ENCODE peak calls at places on chromosome 16, in nine cellular contexts. One of them, this sample, is unnamed.

GRCh38 chr16:87033541-87034300 is 283.5 kb downstream of the C16orf95 start:
- DNase-seq in left ventricle myocardium inferior: peak; percentile 56
- DNase-seq in mesenchymal stem cell: no peak
- DNase-seq in HCT116: no peak
- DNase-seq in fibroblast of lung: no peak
- DNase-seq in tibial artery: no peak
- DNase-seq in GM23248: no peak
- DNase-seq in OCI-LY7: no peak
- DNase-seq in foreskin keratinocyte: no peak
- DNase-seq in this sample: no peak

GRCh38 chr16:14522617-14523135 is 107.4 kb downstream of the PARN start:
- DNase-seq in left ventricle myocardium inferior: no peak
- DNase-seq in mesenchymal stem cell: no peak
- DNase-seq in HCT116: no peak
- DNase-seq in fibroblast of lung: no peak
- DNase-seq in tibial artery: no peak
- DNase-seq in GM23248: no peak
- DNase-seq in OCI-LY7: no peak
- DNase-seq in foreskin keratinocyte: no peak
- DNase-seq in this sample: no peak

GRCh38 chr16:75591001-75591852 is 25.0 kb downstream of the GABARAPL2 start:
- DNase-seq in left ventricle myocardium inferior: peak; percentile 69
- DNase-seq in mesenchymal stem cell: peak; percentile 47
- DNase-seq in HCT116: no peak
- DNase-seq in fibroblast of lung: peak; percentile 67
- DNase-seq in tibial artery: peak; percentile 68
- DNase-seq in GM23248: peak; percentile 93
- DNase-seq in OCI-LY7: no peak
- DNase-seq in foreskin keratinocyte: no peak
- DNase-seq in this sample: peak; percentile 37

GRCh38 chr16:82360024-82360783 is 190.2 kb upstream of the MPHOSPH6 start:
- DNase-seq in left ventricle myocardium inferior: no peak
- DNase-seq in mesenchymal stem cell: no peak
- DNase-seq in HCT116: no peak
- DNase-seq in fibroblast of lung: no peak
- DNase-seq in tibial artery: no peak
- DNase-seq in GM23248: no peak
- DNase-seq in OCI-LY7: no peak
- DNase-seq in foreskin keratinocyte: no peak
- DNase-seq in this sample: no peak

GRCh38 chr16:68642436-68643064 is 2.6 kb upstream of the CDH3 start:
- DNase-seq in left ventricle myocardium inferior: no peak
- DNase-seq in mesenchymal stem cell: peak; percentile 37
- DNase-seq in HCT116: no peak
- DNase-seq in fibroblast of lung: no peak
- DNase-seq in tibial artery: no peak
- DNase-seq in GM23248: peak; percentile 52
- DNase-seq in OCI-LY7: no peak
- DNase-seq in foreskin keratinocyte: no peak
- DNase-seq in this sample: peak; percentile 53

GRCh38 chr16:56353054-56353921 is 72.1 kb downstream of the AMFR start:
- DNase-seq in left ventricle myocardium inferior: no peak
- DNase-seq in mesenchymal stem cell: no peak
- DNase-seq in HCT116: no peak
- DNase-seq in fibroblast of lung: no peak
- DNase-seq in tibial artery: peak; percentile 16
- DNase-seq in GM23248: no peak
- DNase-seq in OCI-LY7: no peak
- DNase-seq in foreskin keratinocyte: no peak
- DNase-seq in this sample: no peak

GRCh38 chr16:74302341-74302740 is 5.7 kb downstream of the PSMD7 start:
- DNase-seq in left ventricle myocardium inferior: no peak
- DNase-seq in mesenchymal stem cell: no peak
- DNase-seq in HCT116: no peak
- DNase-seq in fibroblast of lung: no peak
- DNase-seq in tibial artery: no peak
- DNase-seq in GM23248: no peak
- DNase-seq in OCI-LY7: no peak
- DNase-seq in foreskin keratinocyte: no peak
- DNase-seq in this sample: no peak

GRCh38 chr16:86824751-86825310 is 246.5 kb downstream of the FOXL1 start:
- DNase-seq in left ventricle myocardium inferior: no peak
- DNase-seq in mesenchymal stem cell: peak; percentile 17
- DNase-seq in HCT116: no peak
- DNase-seq in fibroblast of lung: peak; percentile 12
- DNase-seq in tibial artery: no peak
- DNase-seq in GM23248: no peak
- DNase-seq in OCI-LY7: no peak
- DNase-seq in foreskin keratinocyte: no peak
- DNase-seq in this sample: no peak

GRCh38 chr16:66481943-66482390 is 54.9 kb downstream of the BEAN1 start:
- DNase-seq in left ventricle myocardium inferior: no peak
- DNase-seq in mesenchymal stem cell: no peak
- DNase-seq in HCT116: no peak
- DNase-seq in fibroblast of lung: no peak
- DNase-seq in tibial artery: peak; percentile 13
- DNase-seq in GM23248: no peak
- DNase-seq in OCI-LY7: no peak
- DNase-seq in foreskin keratinocyte: no peak
- DNase-seq in this sample: no peak

GRCh38 chr16:66130296-66130910 is 236.1 kb upstream of the CDH5 start:
- DNase-seq in left ventricle myocardium inferior: no peak
- DNase-seq in mesenchymal stem cell: peak; percentile 88
- DNase-seq in HCT116: no peak
- DNase-seq in fibroblast of lung: peak; percentile 82
- DNase-seq in tibial artery: no peak
- DNase-seq in GM23248: peak; percentile 75
- DNase-seq in OCI-LY7: no peak
- DNase-seq in foreskin keratinocyte: no peak
- DNase-seq in this sample: no peak

GRCh38 chr16:12086861-12087260 is 110.3 kb downstream of the SNX29 start:
- DNase-seq in left ventricle myocardium inferior: no peak
- DNase-seq in mesenchymal stem cell: no peak
- DNase-seq in HCT116: no peak
- DNase-seq in fibroblast of lung: no peak
- DNase-seq in tibial artery: no peak
- DNase-seq in GM23248: no peak
- DNase-seq in OCI-LY7: no peak
- DNase-seq in foreskin keratinocyte: no peak
- DNase-seq in this sample: no peak

GRCh38 chr16:2206420-2206779 is 1.1 kb downstream of the MLST8 start:
- DNase-seq in left ventricle myocardium inferior: no peak
- DNase-seq in mesenchymal stem cell: no peak
- DNase-seq in HCT116: no peak
- DNase-seq in fibroblast of lung: no peak
- DNase-seq in tibial artery: no peak
- DNase-seq in GM23248: no peak
- DNase-seq in OCI-LY7: no peak
- DNase-seq in foreskin keratinocyte: no peak
- DNase-seq in this sample: no peak

GRCh38 chr16:2207872-2208271 is 2.6 kb downstream of the MLST8 start:
- DNase-seq in left ventricle myocardium inferior: no peak
- DNase-seq in mesenchymal stem cell: no peak
- DNase-seq in HCT116: no peak
- DNase-seq in fibroblast of lung: no peak
- DNase-seq in tibial artery: no peak
- DNase-seq in GM23248: no peak
- DNase-seq in OCI-LY7: no peak
- DNase-seq in foreskin keratinocyte: no peak
- DNase-seq in this sample: no peak

GRCh38 chr16:2205967-2206313 is 686 bp downstream of the MLST8 start:
- DNase-seq in left ventricle myocardium inferior: no peak
- DNase-seq in mesenchymal stem cell: no peak
- DNase-seq in HCT116: no peak
- DNase-seq in fibroblast of lung: no peak
- DNase-seq in tibial artery: peak; percentile 29
- DNase-seq in GM23248: peak; percentile 40
- DNase-seq in OCI-LY7: no peak
- DNase-seq in foreskin keratinocyte: no peak
- DNase-seq in this sample: no peak

GRCh38 chr16:2208308-2208707 is 2.4 kb downstream of the BRICD5 start:
- DNase-seq in left ventricle myocardium inferior: no peak
- DNase-seq in mesenchymal stem cell: no peak
- DNase-seq in HCT116: no peak
- DNase-seq in fibroblast of lung: no peak
- DNase-seq in tibial artery: no peak
- DNase-seq in GM23248: no peak
- DNase-seq in OCI-LY7: no peak
- DNase-seq in foreskin keratinocyte: no peak
- DNase-seq in this sample: no peak

DNA sequence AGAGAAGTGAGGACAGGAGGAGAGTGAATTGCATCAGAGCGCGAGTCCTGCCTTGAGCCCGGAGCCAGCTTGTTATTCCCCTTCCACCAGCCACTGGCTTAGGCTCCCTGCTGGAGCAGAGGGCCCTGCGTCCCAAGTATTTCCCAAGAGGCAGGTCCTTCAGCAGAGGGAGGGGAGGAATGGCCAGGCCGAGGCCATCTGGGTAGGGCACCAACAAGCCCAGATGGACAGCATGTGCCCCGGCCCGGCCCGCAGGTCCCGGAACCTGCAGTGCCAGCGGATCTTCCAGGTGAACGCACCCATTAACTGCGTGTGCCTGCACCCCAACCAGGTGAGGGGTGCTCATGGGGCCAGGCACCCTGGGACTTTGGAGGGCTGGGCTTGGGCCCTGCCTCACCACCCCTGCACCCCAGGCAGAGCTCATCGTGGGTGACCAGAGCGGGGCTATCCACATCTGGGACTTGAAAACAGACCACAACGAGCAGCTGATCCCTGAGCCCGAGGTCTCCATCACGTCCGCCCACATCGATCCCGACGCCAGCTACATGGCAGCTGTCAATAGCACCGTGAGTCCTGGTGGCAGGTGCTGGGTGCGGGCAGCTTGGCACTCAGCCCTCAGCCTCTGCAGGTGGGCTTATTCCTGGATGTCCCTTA is 1.7 kb downstream of the MLST8 start:
- DNase-seq in left ventricle myocardium inferior: no peak
- DNase-seq in mesenchymal stem cell: no peak
- DNase-seq in HCT116: no peak
- DNase-seq in fibroblast of lung: no peak
- DNase-seq in tibial artery: no peak
- DNase-seq in GM23248: no peak
- DNase-seq in OCI-LY7: no peak
- DNase-seq in foreskin keratinocyte: no peak
- DNase-seq in this sample: no peak
- H3K27ac ChIP-seq in left ventricle myocardium inferior: peak overlapping the region; percentile 100
- H3K27ac ChIP-seq in mesenchymal stem cell: no peak overlapping the region
- H3K27ac ChIP-seq in HCT116: peak overlapping the region; percentile 94
- H3K27ac ChIP-seq in fibroblast of lung: no peak overlapping the region
- H3K27ac ChIP-seq in tibial artery: no peak overlapping the region
- H3K27ac ChIP-seq in GM23248: no peak overlapping the region
- H3K27ac ChIP-seq in OCI-LY7: peak overlapping the region; percentile 64
- H3K27ac ChIP-seq in foreskin keratinocyte: no peak overlapping the region
- H3K27ac ChIP-seq in this sample: peak overlapping the region; percentile 92

DNA sequence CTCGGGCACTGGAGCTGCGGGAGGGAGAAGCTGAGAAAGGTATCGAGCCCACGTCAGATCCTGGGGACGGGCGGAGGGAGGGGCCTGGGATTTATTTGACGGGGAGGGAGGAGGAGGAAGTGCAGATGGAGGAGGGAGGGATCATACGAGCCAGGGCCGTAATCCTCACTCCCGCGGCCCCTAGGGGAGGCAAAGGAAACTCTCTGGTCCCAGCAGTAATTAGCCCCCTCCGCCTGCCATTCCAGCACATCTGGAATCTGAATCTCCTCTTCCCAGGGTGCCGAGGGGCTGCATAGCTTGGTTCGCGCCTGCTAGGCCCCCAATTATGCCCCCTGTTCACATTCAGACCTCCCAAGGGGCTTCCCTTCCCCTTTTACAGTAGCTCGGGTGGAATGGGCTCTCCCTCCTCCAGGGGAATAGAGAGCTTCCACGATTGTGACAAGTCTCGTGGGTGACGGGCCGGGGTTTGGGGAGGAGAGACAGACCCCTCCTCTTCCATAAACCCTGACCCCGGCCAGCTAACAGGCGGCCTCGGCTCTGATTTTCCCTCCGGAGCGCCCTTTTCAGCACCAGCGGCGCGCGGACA is at the start of gene SEZ6L2:
- DNase-seq in left ventricle myocardium inferior: peak; percentile 31
- DNase-seq in mesenchymal stem cell: peak; percentile 97
- DNase-seq in HCT116: peak; percentile 90
- DNase-seq in fibroblast of lung: peak; percentile 81
- DNase-seq in tibial artery: peak; percentile 45
- DNase-seq in GM23248: peak; percentile 95
- DNase-seq in OCI-LY7: no peak
- DNase-seq in foreskin keratinocyte: peak; percentile 64
- DNase-seq in this sample: peak; percentile 94
- H3K27ac ChIP-seq in left ventricle myocardium inferior: no peak within 1 kb of the TSS
- H3K27ac ChIP-seq in mesenchymal stem cell: peak within 1 kb of the TSS; percentile 92
- H3K27ac ChIP-seq in HCT116: peak within 1 kb of the TSS; percentile 78
- H3K27ac ChIP-seq in fibroblast of lung: peak within 1 kb of the TSS; percentile 62
- H3K27ac ChIP-seq in tibial artery: no peak within 1 kb of the TSS
- H3K27ac ChIP-seq in GM23248: peak within 1 kb of the TSS; percentile 81
- H3K27ac ChIP-seq in OCI-LY7: no peak within 1 kb of the TSS
- H3K27ac ChIP-seq in foreskin keratinocyte: no peak within 1 kb of the TSS
- H3K27ac ChIP-seq in this sample: peak within 1 kb of the TSS; percentile 68

GRCh38 chr16:3503513-3503912 is 2.7 kb downstream of the CLUAP1 start:
- DNase-seq in left ventricle myocardium inferior: no peak
- DNase-seq in mesenchymal stem cell: no peak
- DNase-seq in HCT116: no peak
- DNase-seq in fibroblast of lung: no peak
- DNase-seq in tibial artery: no peak
- DNase-seq in GM23248: no peak
- DNase-seq in OCI-LY7: peak; percentile 21
- DNase-seq in foreskin keratinocyte: peak; percentile 33
- DNase-seq in this sample: no peak
- H3K27ac ChIP-seq in left ventricle myocardium inferior: no peak overlapping the region
- H3K27ac ChIP-seq in mesenchymal stem cell: no peak overlapping the region
- H3K27ac ChIP-seq in HCT116: no peak overlapping the region
- H3K27ac ChIP-seq in fibroblast of lung: no peak overlapping the region
- H3K27ac ChIP-seq in tibial artery: no peak overlapping the region
- H3K27ac ChIP-seq in GM23248: no peak overlapping the region
- H3K27ac ChIP-seq in OCI-LY7: no peak overlapping the region
- H3K27ac ChIP-seq in foreskin keratinocyte: no peak overlapping the region
- H3K27ac ChIP-seq in this sample: no peak overlapping the region

DNA sequence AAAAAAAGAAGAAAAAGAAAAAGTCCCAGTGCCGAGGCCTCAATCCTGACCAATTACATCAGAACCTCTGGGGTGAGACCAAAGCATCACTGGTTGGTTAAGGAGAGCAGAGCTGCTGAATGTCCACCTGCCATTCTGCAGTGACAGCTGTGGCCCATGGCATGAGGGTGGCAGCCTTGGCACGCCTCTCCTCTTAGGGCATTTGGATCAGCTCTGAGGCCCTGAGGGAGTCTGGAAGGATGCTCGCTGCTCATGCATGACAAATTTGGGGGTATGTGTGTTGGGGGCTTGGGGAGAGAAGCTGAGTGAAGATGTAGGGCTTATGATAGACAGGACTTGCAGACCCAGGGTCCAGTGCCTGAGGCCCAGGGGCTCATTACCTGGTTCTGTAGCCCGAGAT is 26.3 kb downstream of the MYLK3 start:
- DNase-seq in left ventricle myocardium inferior: no peak
- DNase-seq in mesenchymal stem cell: no peak
- DNase-seq in HCT116: no peak
- DNase-seq in fibroblast of lung: no peak
- DNase-seq in tibial artery: no peak
- DNase-seq in GM23248: no peak
- DNase-seq in OCI-LY7: no peak
- DNase-seq in foreskin keratinocyte: no peak
- DNase-seq in this sample: no peak
- H3K27ac ChIP-seq in left ventricle myocardium inferior: no peak overlapping the region
- H3K27ac ChIP-seq in mesenchymal stem cell: no peak overlapping the region
- H3K27ac ChIP-seq in HCT116: no peak overlapping the region
- H3K27ac ChIP-seq in fibroblast of lung: no peak overlapping the region
- H3K27ac ChIP-seq in tibial artery: no peak overlapping the region
- H3K27ac ChIP-seq in GM23248: no peak overlapping the region
- H3K27ac ChIP-seq in OCI-LY7: no peak overlapping the region
- H3K27ac ChIP-seq in foreskin keratinocyte: no peak overlapping the region
- H3K27ac ChIP-seq in this sample: no peak overlapping the region